ENCODE peak calls at places on chromosome 22, in four cellular contexts. One of them, this sample, is unnamed.
A peak's percentile ranks its signal among the peaks of the same experiment; 100 is the strongest.

GRCh38 chr22:39996732-39997131 is 2.0 kb downstream of the FAM83F start:
- DNase-seq in HepG2: no peak
- DNase-seq in K562: no peak
- DNase-seq in HCT116: no peak
- DNase-seq in this sample: no peak

GRCh38 chr22:23389271-23390071 is 190.6 kb downstream of the IGLL1 start:
- DNase-seq in HCT116: no peak
- DNase-seq in K562: no peak
- DNase-seq in HepG2: peak; percentile 16
- DNase-seq in this sample: no peak

GRCh38 chr22:40224702-40225101 is 47.0 kb downstream of the TNRC6B start:
- DNase-seq in K562: no peak
- DNase-seq in HepG2: no peak
- DNase-seq in HCT116: no peak
- DNase-seq in this sample: no peak

GRCh38 chr22:48832592-48832991 is 995.1 kb downstream of the BRD1 start:
- DNase-seq in HCT116: no peak
- DNase-seq in HepG2: no peak
- DNase-seq in K562: no peak
- DNase-seq in this sample: no peak

GRCh38 chr22:26586556-26587325 is 3.2 kb downstream of the TPST2 start:
- DNase-seq in HepG2: no peak
- DNase-seq in HCT116: no peak
- DNase-seq in K562: no peak
- DNase-seq in this sample: no peak

GRCh38 chr22:23149743-23150238 is 4.5 kb downstream of the RAB36 start:
- DNase-seq in HCT116: no peak
- DNase-seq in HepG2: no peak
- DNase-seq in K562: no peak
- DNase-seq in this sample: no peak

GRCh38 chr22:37472418-37473006 is 13.7 kb downstream of the MFNG start:
- DNase-seq in K562: peak; percentile 54
- DNase-seq in HCT116: no peak
- DNase-seq in HepG2: peak; percentile 46
- DNase-seq in this sample: no peak

GRCh38 chr22:36220457-36220921 is 18.8 kb downstream of the APOL2 start:
- DNase-seq in HepG2: no peak
- DNase-seq in HCT116: no peak
- DNase-seq in K562: no peak
- DNase-seq in this sample: no peak

GRCh38 chr22:17536269-17536668 is 27.0 kb upstream of the SLC25A18 start:
- DNase-seq in K562: no peak
- DNase-seq in HepG2: no peak
- DNase-seq in HCT116: no peak
- DNase-seq in this sample: no peak

GRCh38 chr22:21448627-21449416 is 18.4 kb upstream of the TMEM191C start:
- DNase-seq in HepG2: no peak
- DNase-seq in K562: no peak
- DNase-seq in HCT116: no peak
- DNase-seq in this sample: no peak

GRCh38 chr22:20979243-20979809 is 2.8 kb upstream of the LZTR1 start:
- DNase-seq in HCT116: no peak
- DNase-seq in K562: peak; percentile 89
- DNase-seq in HepG2: no peak
- DNase-seq in this sample: no peak

GRCh38 chr22:50660306-50660705 is 12.3 kb upstream of the SHANK3 start:
- DNase-seq in K562: no peak
- DNase-seq in HCT116: no peak
- DNase-seq in HepG2: no peak
- DNase-seq in this sample: no peak

GRCh38 chr22:21816787-21817496 is 50.5 kb downstream of the MAPK1 start:
- DNase-seq in HCT116: no peak
- DNase-seq in K562: peak; percentile 87
- DNase-seq in HepG2: no peak
- DNase-seq in this sample: peak; percentile 32

GRCh38 chr22:21030621-21031544 is 1.5 kb downstream of the SLC7A4 start:
- DNase-seq in HepG2: no peak
- DNase-seq in K562: no peak
- DNase-seq in HCT116: no peak
- DNase-seq in this sample: no peak

GRCh38 chr22:41223535-41223934 is 17.2 kb downstream of the CHADL start:
- DNase-seq in HepG2: peak; percentile 59
- DNase-seq in HCT116: no peak
- DNase-seq in K562: no peak
- DNase-seq in this sample: no peak

GRCh38 chr22:24516301-24516737 is 21.2 kb downstream of the UPB1 start:
- DNase-seq in K562: no peak
- DNase-seq in HCT116: no peak
- DNase-seq in HepG2: peak; percentile 62
- DNase-seq in this sample: no peak

GRCh38 chr22:44426981-44427380 is 71.1 kb downstream of the RTL6 start:
- DNase-seq in K562: no peak
- DNase-seq in HepG2: no peak
- DNase-seq in HCT116: no peak
- DNase-seq in this sample: no peak

GRCh38 chr22:50304528-50305392 is 2.7 kb downstream of the PLXNB2 start:
- DNase-seq in HepG2: no peak
- DNase-seq in K562: peak; percentile 59
- DNase-seq in HCT116: no peak
- DNase-seq in this sample: no peak

GRCh38 chr22:37843746-37844089 is 416 bp downstream of the ANKRD54 start:
- DNase-seq in HepG2: no peak
- DNase-seq in HCT116: no peak
- DNase-seq in K562: peak; percentile 54
- DNase-seq in this sample: no peak

GRCh38 chr22:26169312-26170111 is at the start of gene SEZ6L:
- DNase-seq in HepG2: no peak
- DNase-seq in K562: no peak
- DNase-seq in HCT116: no peak
- DNase-seq in this sample: no peak

GRCh38 chr22:41021039-41021654 is 70.0 kb downstream of the RBX1 start:
- DNase-seq in K562: no peak
- DNase-seq in HCT116: no peak
- DNase-seq in HepG2: no peak
- DNase-seq in this sample: no peak

GRCh38 chr22:46092011-46092410 is 58.3 kb upstream of the PPARA start:
- DNase-seq in K562: no peak
- DNase-seq in HCT116: no peak
- DNase-seq in HepG2: no peak
- DNase-seq in this sample: no peak

GRCh38 chr22:46090631-46091201 is 59.6 kb upstream of the PPARA start:
- DNase-seq in HepG2: no peak
- DNase-seq in K562: no peak
- DNase-seq in HCT116: no peak
- DNase-seq in this sample: no peak

GRCh38 chr22:46090051-46090591 is 60.2 kb upstream of the PPARA start:
- DNase-seq in K562: no peak
- DNase-seq in HepG2: no peak
- DNase-seq in HCT116: no peak
- DNase-seq in this sample: no peak

GRCh38 chr22:46092646-46093410 is 57.5 kb upstream of the PPARA start:
- DNase-seq in HepG2: no peak
- DNase-seq in K562: no peak
- DNase-seq in HCT116: no peak
- DNase-seq in this sample: no peak

DNA sequence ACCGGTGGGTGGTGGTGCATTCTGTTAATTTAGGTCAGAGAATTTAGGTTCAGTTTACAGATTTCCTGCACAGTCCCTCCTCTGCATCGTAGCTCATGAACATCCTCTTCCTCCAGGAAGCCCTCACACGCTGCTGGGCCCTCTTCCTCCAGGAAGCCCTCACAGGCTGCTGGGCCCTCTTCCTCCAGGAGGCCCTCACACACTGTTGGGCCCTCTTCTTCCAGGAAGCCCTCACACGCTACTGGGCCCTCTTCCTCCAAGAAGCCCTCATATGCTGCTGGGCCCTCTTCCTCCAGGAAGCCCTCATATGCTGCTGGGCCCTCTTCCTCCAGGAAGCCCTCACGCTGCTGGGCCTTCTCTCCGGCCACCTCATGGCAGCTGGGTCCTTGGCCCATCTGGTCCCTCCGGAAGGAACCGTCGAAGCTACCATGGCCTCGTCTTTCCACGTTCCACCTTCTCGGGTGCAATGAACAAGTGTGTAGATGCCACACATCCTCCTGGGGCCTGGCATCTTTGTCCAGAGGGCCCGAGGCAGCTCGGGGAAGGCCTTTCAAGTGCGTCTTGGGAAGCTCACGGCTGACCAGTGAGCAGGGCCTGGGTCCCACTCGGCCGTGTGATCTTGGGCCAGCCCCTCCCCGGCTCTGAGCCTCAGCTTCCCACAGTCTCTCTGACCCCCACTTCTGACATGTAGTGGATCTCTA is 58.9 kb upstream of the PPARA start:
- DNase-seq in HepG2: no peak
- DNase-seq in HCT116: no peak
- DNase-seq in K562: no peak
- DNase-seq in this sample: no peak
- H3K27ac ChIP-seq in HepG2: no peak overlapping the region
- H3K27ac ChIP-seq in HCT116: peak overlapping the region; percentile 37
- H3K27ac ChIP-seq in K562: no peak overlapping the region
- H3K27ac ChIP-seq in this sample: peak overlapping the region; percentile 99

GRCh38 chr22:43136801-43137200 is 6.4 kb downstream of the MCAT start:
- DNase-seq in HCT116: no peak
- DNase-seq in K562: no peak
- DNase-seq in HepG2: no peak
- DNase-seq in this sample: no peak
- TF ChIP-seq TCF7L2 in HCT116: no peak
- TF ChIP-seq TCF7L2 in K562: no peak
- TF ChIP-seq TCF7L2 in HepG2: no peak
- TF ChIP-seq TCF7L2 in this sample: no peak

GRCh38 chr22:30947163-30947820 is 21.3 kb downstream of the MORC2 start:
- DNase-seq in HepG2: no peak
- DNase-seq in HCT116: no peak
- DNase-seq in K562: no peak
- DNase-seq in this sample: no peak

GRCh38 chr22:30943368-30943767 is 25.2 kb downstream of the MORC2 start:
- DNase-seq in HCT116: no peak
- DNase-seq in HepG2: no peak
- DNase-seq in K562: no peak
- DNase-seq in this sample: no peak

GRCh38 chr22:30946354-30946753 is 22.2 kb downstream of the MORC2 start:
- DNase-seq in HCT116: no peak
- DNase-seq in K562: no peak
- DNase-seq in HepG2: no peak
- DNase-seq in this sample: no peak

GRCh38 chr22:30944986-30945385 is 23.6 kb downstream of the MORC2 start:
- DNase-seq in HCT116: no peak
- DNase-seq in K562: no peak
- DNase-seq in HepG2: no peak
- DNase-seq in this sample: no peak

GRCh38 chr22:30945653-30946052 is 22.9 kb downstream of the MORC2 start:
- DNase-seq in HCT116: no peak
- DNase-seq in K562: no peak
- DNase-seq in HepG2: no peak
- DNase-seq in this sample: no peak
- H3K27ac ChIP-seq in HCT116: no peak overlapping the region
- H3K27ac ChIP-seq in K562: no peak overlapping the region
- H3K27ac ChIP-seq in HepG2: no peak overlapping the region
- H3K27ac ChIP-seq in this sample: no peak overlapping the region

GRCh38 chr22:46580940-46581579 is 39.1 kb upstream of the GRAMD4 start:
- DNase-seq in K562: no peak
- DNase-seq in HCT116: no peak
- DNase-seq in HepG2: no peak
- DNase-seq in this sample: no peak

GRCh38 chr22:46577361-46578249 is 40.2 kb upstream of the CELSR1 start:
- DNase-seq in HCT116: no peak
- DNase-seq in K562: peak; percentile 27
- DNase-seq in HepG2: no peak
- DNase-seq in this sample: no peak

GRCh38 chr22:46579751-46580449 is 40.3 kb upstream of the GRAMD4 start:
- DNase-seq in K562: no peak
- DNase-seq in HepG2: no peak
- DNase-seq in HCT116: no peak
- DNase-seq in this sample: no peak

GRCh38 chr22:46578251-46578823 is 40.9 kb upstream of the CELSR1 start:
- DNase-seq in HCT116: no peak
- DNase-seq in HepG2: no peak
- DNase-seq in K562: no peak
- DNase-seq in this sample: no peak

GRCh38 chr22:46578824-46579561 is 41.2 kb upstream of the GRAMD4 start:
- DNase-seq in HCT116: no peak
- DNase-seq in K562: peak; percentile 42
- DNase-seq in HepG2: peak; percentile 64
- DNase-seq in this sample: no peak
- TF ChIP-seq TCF7L2 in HCT116: no peak
- TF ChIP-seq TCF7L2 in K562: no peak
- TF ChIP-seq TCF7L2 in HepG2: no peak
- TF ChIP-seq TCF7L2 in this sample: no peak

GRCh38 chr22:28029201-28029948 is 110.3 kb upstream of the PITPNB start:
- DNase-seq in K562: no peak
- DNase-seq in HCT116: no peak
- DNase-seq in HepG2: no peak
- DNase-seq in this sample: no peak
- H3K27ac ChIP-seq in K562: no peak overlapping the region
- H3K27ac ChIP-seq in HCT116: no peak overlapping the region
- H3K27ac ChIP-seq in HepG2: no peak overlapping the region
- H3K27ac ChIP-seq in this sample: no peak overlapping the region

This sample was measured in Panc1.